ENCODE peak calls at places on chromosomes 13 and 19, in seven cellular contexts. L is CD8-positive, alpha-beta T cell; B is aorta; P is PC-3; W is uterus; R is IMR-90; O is ovary. C is an unnamed sample. For H3K4me1 and H3K9me3, the result is how much of the 10 kb centered on the place peaks cover.

GRCh38 chr19:3073159-3073563 is 10.9 kb upstream of the TLE5 start:
- DNase-seq in L (no peak), B (no peak), P (no peak), W (peak), R (peak), O (peak), C (no peak)

GRCh38 chr19:19501798-19502197 is 13.6 kb downstream of the TSSK6 start:
- DNase-seq in L (no peak), B (no peak), P (no peak), W (no peak), R (no peak), O (no peak), C (no peak)

GRCh38 chr13:95437561-95437960 is 115.0 kb upstream of the CLDN10 start:
- DNase-seq in L (no peak), B (no peak), P (no peak), W (no peak), R (no peak), O (no peak), C (no peak)

GRCh38 chr13:32164622-32165268 is 133.2 kb downstream of the FRY start:
- DNase-seq in L (no peak), B (no peak), P (peak), W (no peak), R (peak), O (no peak), C (no peak)

GRCh38 chr19:17784201-17785008 is 10.5 kb upstream of the B3GNT3 start:
- DNase-seq in L (peak), B (peak), P (peak), W (peak), R (peak), O (peak), C (no peak)

GRCh38 chr19:1847684-1848398 is 442 bp downstream of the REXO1 start:
- DNase-seq in L (no peak), B (no peak), P (peak), W (peak), R (peak), O (no peak), C (no peak)

GRCh38 chr13:36344173-36344572 is 2.0 kb downstream of the SPART start:
- DNase-seq in L (no peak), B (no peak), P (no peak), W (no peak), R (peak), O (peak), C (no peak)

GRCh38 chr19:28727133-28727834 is 485.7 kb downstream of the UQCRFS1 start:
- DNase-seq in L (no peak), B (peak), P (no peak), W (no peak), R (no peak), O (no peak), C (no peak)

GRCh38 chr13:107864543-107865460 is 350.5 kb downstream of the LIG4 start:
- DNase-seq in L (no peak), B (no peak), P (peak), W (no peak), R (peak), O (no peak), C (no peak)

GRCh38 chr13:109101550-109102144 is 472.2 kb downstream of the MYO16 start:
- DNase-seq in L (no peak), B (no peak), P (no peak), W (no peak), R (no peak), O (no peak), C (no peak)
- H3K4me1 ChIP-seq in L (under half), B (under half), P (under half), W (under half), R (under half), O (under half), C (under half)

DNA sequence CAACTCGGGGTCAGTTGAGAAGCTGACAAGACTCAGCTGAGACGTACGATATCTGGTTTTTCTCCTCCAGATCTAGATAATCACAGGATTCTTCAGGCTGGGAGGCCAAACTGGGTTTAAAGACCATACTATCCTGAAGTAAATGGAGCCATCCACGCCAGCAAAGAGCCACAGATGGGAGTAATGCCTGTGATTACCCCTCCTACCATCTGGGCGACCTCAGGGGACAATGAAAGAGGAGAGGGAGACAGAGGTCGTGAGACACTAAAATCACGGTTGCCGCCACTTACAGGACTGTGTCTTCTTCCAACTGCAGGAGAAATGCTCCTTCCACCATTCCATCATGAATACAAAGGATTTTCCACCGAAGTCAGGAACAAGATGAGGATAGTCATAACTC is 3.1 kb upstream of the NLRP13 start:
- DNase-seq in L (no peak), B (no peak), P (no peak), W (no peak), R (no peak), O (no peak), C (no peak)
- H3K9me3 ChIP-seq in L (under half), B (under half), P (under half), W (under half), R (under half), O (under half), C (under half)

DNA sequence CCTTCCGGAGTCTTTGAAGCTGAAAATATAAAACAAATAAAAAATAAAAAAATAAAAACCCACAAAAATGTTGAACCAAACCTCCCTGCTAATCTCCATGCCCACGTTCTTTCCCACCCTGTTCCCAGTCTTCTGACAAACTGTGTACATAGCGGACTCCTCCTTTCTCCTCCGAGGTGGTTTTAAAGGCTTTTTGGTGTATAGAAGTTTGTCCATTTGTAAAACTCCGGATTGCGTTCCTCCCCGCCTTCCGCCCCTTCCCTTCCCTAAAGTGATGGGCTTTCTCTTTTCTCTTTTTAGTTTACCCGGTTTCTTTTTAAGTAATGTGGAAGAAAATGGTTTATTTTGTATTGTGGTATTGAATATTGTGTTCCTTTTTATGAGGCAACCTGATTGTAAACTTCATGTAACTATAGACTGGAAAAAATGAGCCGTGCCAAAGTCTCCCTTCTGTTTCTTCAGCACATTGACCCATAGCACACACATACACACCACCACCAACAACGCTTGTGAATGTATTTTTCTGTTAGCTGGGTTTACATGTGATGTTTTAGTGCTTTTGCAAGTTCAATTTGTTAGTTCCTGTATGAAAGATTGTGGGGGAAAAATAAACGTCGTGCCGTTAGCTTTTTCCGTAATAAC is 4.4 kb downstream of the ZIC2 start:
- DNase-seq in L (no peak), B (no peak), P (no peak), W (no peak), R (no peak), O (no peak), C (no peak)
- H3K4me1 ChIP-seq in L (under half), B (under half), P (under half), W (under half), R (under half), O (under half), C (under half)

GRCh38 chr13:114319441-114319871 is 5.2 kb downstream of the CHAMP1 start:
- DNase-seq in L (no peak), B (no peak), P (peak), W (no peak), R (peak), O (no peak), C (no peak)

GRCh38 chr13:114321256-114321655 is 7.0 kb downstream of the CHAMP1 start:
- DNase-seq in L (no peak), B (no peak), P (no peak), W (no peak), R (no peak), O (no peak), C (no peak)

GRCh38 chr13:114320065-114320464 is 5.8 kb downstream of the CHAMP1 start:
- DNase-seq in L (no peak), B (no peak), P (no peak), W (no peak), R (no peak), O (no peak), C (no peak)

GRCh38 chr13:114315074-114315785 is 927 bp downstream of the CHAMP1 start:
- DNase-seq in L (no peak), B (no peak), P (no peak), W (no peak), R (no peak), O (no peak), C (no peak)

DNA sequence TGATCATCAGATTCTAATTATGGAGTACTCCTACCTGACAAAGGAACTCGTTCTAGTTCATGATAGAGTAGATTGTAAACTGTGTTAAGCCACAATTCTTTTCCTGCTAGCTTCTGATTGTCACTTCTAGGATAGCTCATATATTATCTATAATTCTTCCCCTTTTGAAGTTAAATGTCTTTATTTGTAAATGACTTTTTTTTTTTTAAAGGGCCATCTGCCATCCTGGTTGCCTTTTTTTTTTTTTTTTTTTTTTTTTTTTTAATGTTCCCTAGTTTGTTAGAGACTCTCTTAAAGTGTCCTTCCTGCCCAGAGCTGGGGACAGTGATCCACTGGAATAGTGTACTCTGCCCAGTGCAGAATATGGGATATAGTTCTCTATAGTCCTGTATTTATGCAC is 4.3 kb downstream of the CHAMP1 start:
- DNase-seq in L (no peak), B (no peak), P (no peak), W (no peak), R (no peak), O (no peak), C (no peak)
- H3K9me3 ChIP-seq in L (under half), B (under half), P (under half), W (under half), R (under half), O (under half), C (under half)

GRCh38 chr19:10736189-10736588 is 18.3 kb downstream of the DNM2 start:
- DNase-seq in L (no peak), B (no peak), P (no peak), W (no peak), R (no peak), O (no peak), C (no peak)

GRCh38 chr19:10740798-10741197 is 22.9 kb downstream of the DNM2 start:
- DNase-seq in L (no peak), B (no peak), P (peak), W (no peak), R (no peak), O (no peak), C (no peak)

GRCh38 chr19:10736916-10737551 is 19.2 kb downstream of the DNM2 start:
- DNase-seq in L (no peak), B (no peak), P (no peak), W (no peak), R (no peak), O (no peak), C (no peak)

GRCh38 chr19:10735741-10736140 is 17.9 kb downstream of the DNM2 start:
- DNase-seq in L (no peak), B (no peak), P (no peak), W (no peak), R (no peak), O (no peak), C (no peak)

GRCh38 chr19:10737680-10738079 is 19.8 kb downstream of the DNM2 start:
- DNase-seq in L (no peak), B (no peak), P (no peak), W (no peak), R (no peak), O (no peak), C (no peak)
- H3K4me1 ChIP-seq in L (under half), B (under half), P (under half), W (under half), R (under half), O (under half), C (under half)

GRCh38 chr19:12117203-12117970 is 22.8 kb downstream of the ZNF20 start:
- DNase-seq in L (no peak), B (no peak), P (no peak), W (no peak), R (no peak), O (no peak), C (no peak)

GRCh38 chr19:12113121-12113520 is 27.0 kb downstream of the ZNF20 start:
- DNase-seq in L (no peak), B (no peak), P (no peak), W (no peak), R (no peak), O (no peak), C (no peak)

GRCh38 chr19:12112701-12113100 is 27.4 kb downstream of the ZNF20 start:
- DNase-seq in L (no peak), B (no peak), P (no peak), W (no peak), R (no peak), O (no peak), C (no peak)

GRCh38 chr19:12111176-12111575 is 29.0 kb downstream of the ZNF20 start:
- DNase-seq in L (no peak), B (no peak), P (no peak), W (no peak), R (no peak), O (no peak), C (no peak)

DNA sequence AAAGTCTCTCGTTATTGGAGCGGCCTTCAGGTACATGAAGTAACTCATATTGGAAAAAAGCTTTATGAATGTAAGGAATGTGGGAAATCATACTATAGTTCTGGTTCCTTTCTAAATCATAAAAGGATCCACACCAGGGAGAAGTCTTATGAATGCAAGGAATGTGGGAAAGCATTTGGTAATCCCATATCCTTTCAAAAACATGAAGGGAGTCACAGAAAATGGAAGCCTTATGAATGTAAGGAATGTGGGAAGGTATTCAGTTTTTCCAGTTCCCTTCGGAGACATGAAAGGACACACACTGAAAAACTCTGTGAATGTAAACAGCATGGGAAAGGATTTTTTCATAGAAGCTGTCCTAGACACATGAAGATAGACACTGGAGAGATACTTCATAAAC is 27.9 kb downstream of the ZNF20 start:
- DNase-seq in L (no peak), B (no peak), P (no peak), W (no peak), R (no peak), O (no peak), C (no peak)
- H3K9me3 ChIP-seq in L (under half), B (under half), P (under half), W (under half), R (under half), O (under half), C (under half)

GRCh38 chr13:34897220-34897619 is 44.9 kb upstream of the NBEA start:
- DNase-seq in L (no peak), B (no peak), P (peak), W (no peak), R (no peak), O (no peak), C (no peak)
- H3K4me1 ChIP-seq in L (under half), B (under half), P (under half), W (under half), R (under half), O (under half), C (under half)

DNA sequence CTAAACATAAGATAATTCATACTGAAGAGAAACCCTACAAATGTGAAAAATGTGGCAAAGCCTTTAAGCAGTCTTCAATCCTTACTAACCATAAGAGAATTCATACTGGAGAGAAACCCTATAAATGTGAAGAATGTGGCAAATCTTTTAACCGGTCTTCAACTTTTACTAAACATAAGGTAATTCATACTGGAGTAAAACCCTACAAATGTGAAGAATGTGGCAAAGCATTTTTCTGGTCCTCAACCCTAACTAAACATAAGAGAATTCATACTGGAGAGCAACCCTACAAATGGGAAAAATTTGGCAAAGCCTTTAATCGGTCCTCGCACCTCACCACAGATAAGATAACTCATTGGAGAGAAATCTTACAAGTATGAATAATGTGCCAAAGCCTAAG is 40.6 kb downstream of the ZNF254 start:
- DNase-seq in L (no peak), B (no peak), P (no peak), W (no peak), R (no peak), O (no peak), C (no peak)
- H3K9me3 ChIP-seq in L (under half), B (under half), P (half or more), W (under half), R (under half), O (under half), C (under half)